ENCODE peak calls at places on chromosomes 6 and 20, in eight cellular contexts. Z is left ventricle myocardium inferior; X is activated CD4-positive, alpha-beta T cell treated with anti-CD3 and anti-CD28 coated beads for 4 hours; H is PC-3; S is hippocampal formation; Q is NCI-H510A treated with DMSO at 0.1 percent for 48 hours; J is posterior cingulate gyrus; A is activated T-helper 9 cell treated with anti-CD3 and anti-CD28 coated beads, Interleukin-2, amount 50 U/mL, for 16 hours. P is an unnamed sample.

GRCh38 chr6:94498099-94498498 is 1078.7 kb upstream of the EPHA7 start:
- DNase-seq in Z (no peak), X (no peak), H (no peak), S (no peak), Q (no peak), J (no peak), A (no peak), P (no peak)

GRCh38 chr6:81747327-81747726 is 5.2 kb downstream of the TENT5A start:
- DNase-seq in Z (no peak), X (no peak), H (no peak), S (no peak), Q (no peak), J (no peak), A (no peak), P (no peak)

GRCh38 chr6:16333580-16333979 is 95.2 kb downstream of the GMPR start:
- DNase-seq in Z (no peak), X (no peak), H (peak), S (no peak), Q (no peak), J (no peak), A (no peak), P (peak)

GRCh38 chr20:13336308-13337089 is 115.4 kb downstream of the ISM1 start:
- DNase-seq in Z (no peak), X (no peak), H (peak), S (no peak), Q (no peak), J (no peak), A (no peak), P (peak)

GRCh38 chr20:39089029-39089428 is 126.9 kb downstream of the DHX35 start:
- DNase-seq in Z (no peak), X (no peak), H (no peak), S (no peak), Q (no peak), J (no peak), A (no peak), P (no peak)

GRCh38 chr6:14513726-14514125 is 396.2 kb downstream of the CD83 start:
- DNase-seq in Z (no peak), X (no peak), H (no peak), S (no peak), Q (no peak), J (no peak), A (no peak), P (no peak)

GRCh38 chr6:156804402-156804801 is 27.2 kb downstream of the ARID1B start:
- DNase-seq in Z (no peak), X (no peak), H (no peak), S (no peak), Q (no peak), J (no peak), A (no peak), P (no peak)

GRCh38 chr20:13119583-13119982 is 101.5 kb upstream of the ISM1 start:
- DNase-seq in Z (no peak), X (peak), H (peak), S (peak), Q (peak), J (no peak), A (no peak), P (peak)

GRCh38 chr20:60104980-60105379 is 146.8 kb downstream of the CDH26 start:
- DNase-seq in Z (no peak), X (no peak), H (no peak), S (no peak), Q (no peak), J (no peak), A (no peak), P (no peak)

GRCh38 chr6:167268683-167269280 is 22.3 kb upstream of the UNC93A start:
- DNase-seq in Z (no peak), X (no peak), H (no peak), S (no peak), Q (no peak), J (no peak), A (no peak), P (no peak)

GRCh38 chr20:37524221-37524700 is 3.2 kb downstream of the NNAT start:
- DNase-seq in Z (no peak), X (no peak), H (no peak), S (no peak), Q (peak), J (no peak), A (no peak), P (no peak)

GRCh38 chr6:15036690-15037245 is 209.1 kb upstream of the JARID2 start:
- DNase-seq in Z (peak), X (no peak), H (no peak), S (peak), Q (peak), J (no peak), A (no peak), P (no peak)

GRCh38 chr6:107611060-107611824 is 121.3 kb downstream of the SOBP start:
- DNase-seq in Z (no peak), X (no peak), H (no peak), S (no peak), Q (no peak), J (no peak), A (no peak), P (no peak)

GRCh38 chr6:52362443-52363221 is 681 bp downstream of the PAQR8 start:
- DNase-seq in Z (peak), X (peak), H (no peak), S (peak), Q (peak), J (peak), A (peak), P (peak)

GRCh38 chr6:34383171-34383631 is 9.3 kb downstream of the NUDT3 start:
- DNase-seq in Z (no peak), X (no peak), H (no peak), S (no peak), Q (no peak), J (peak), A (no peak), P (no peak)

GRCh38 chr20:51178153-51178552 is 155.2 kb upstream of the KCNG1 start:
- DNase-seq in Z (no peak), X (no peak), H (no peak), S (no peak), Q (no peak), J (no peak), A (no peak), P (no peak)

GRCh38 chr20:10357974-10358373 is 76.0 kb downstream of the MKKS start:
- DNase-seq in Z (no peak), X (no peak), H (no peak), S (no peak), Q (no peak), J (no peak), A (no peak), P (peak)

GRCh38 chr6:53326372-53327016 is 22.3 kb downstream of the ELOVL5 start:
- DNase-seq in Z (no peak), X (no peak), H (peak), S (no peak), Q (no peak), J (no peak), A (no peak), P (peak)

GRCh38 chr20:63022501-63022900 is 15.7 kb upstream of the BHLHE23 start:
- DNase-seq in Z (peak), X (no peak), H (no peak), S (no peak), Q (no peak), J (peak), A (no peak), P (no peak)

GRCh38 chr20:45181639-45182038 is 6.9 kb downstream of the PI3 start:
- DNase-seq in Z (no peak), X (no peak), H (peak), S (no peak), Q (no peak), J (no peak), A (no peak), P (no peak)

GRCh38 chr6:2594868-2595267 is 155.9 kb downstream of the MYLK4 start:
- DNase-seq in Z (no peak), X (no peak), H (no peak), S (no peak), Q (no peak), J (no peak), A (no peak), P (no peak)

GRCh38 chr6:88680654-88681053 is 282.8 kb downstream of the RNGTT start:
- DNase-seq in Z (no peak), X (no peak), H (no peak), S (no peak), Q (no peak), J (no peak), A (no peak), P (no peak)

GRCh38 chr20:33038243-33038642 is 6.8 kb downstream of the BPIFB6 start:
- DNase-seq in Z (no peak), X (no peak), H (no peak), S (no peak), Q (no peak), J (no peak), A (no peak), P (no peak)

GRCh38 chr20:54151073-54151436 is 22.7 kb downstream of the CYP24A1 start:
- DNase-seq in Z (no peak), X (no peak), H (no peak), S (no peak), Q (no peak), J (no peak), A (no peak), P (no peak)

GRCh38 chr6:36633915-36634314 is 39.8 kb downstream of the SRSF3 start:
- DNase-seq in Z (peak), X (no peak), H (peak), S (no peak), Q (peak), J (no peak), A (no peak), P (no peak)

GRCh38 chr6:55943329-55943728 is 67.9 kb upstream of the BMP5 start:
- DNase-seq in Z (no peak), X (no peak), H (no peak), S (no peak), Q (no peak), J (no peak), A (no peak), P (no peak)

GRCh38 chr6:28794175-28795002 is 129.4 kb downstream of the TRIM27 start:
- DNase-seq in Z (no peak), X (no peak), H (peak), S (no peak), Q (no peak), J (no peak), A (no peak), P (no peak)

GRCh38 chr20:64228751-64229518 is 26.6 kb upstream of the PCMTD2 start:
- DNase-seq in Z (no peak), X (no peak), H (no peak), S (no peak), Q (no peak), J (peak), A (no peak), P (no peak)

GRCh38 chr6:165746331-165746730 is 83.3 kb upstream of the PDE10A start:
- DNase-seq in Z (no peak), X (no peak), H (no peak), S (peak), Q (no peak), J (no peak), A (no peak), P (no peak)

GRCh38 chr6:1739680-1740079 is 130.0 kb downstream of the FOXC1 start:
- DNase-seq in Z (no peak), X (no peak), H (no peak), S (no peak), Q (no peak), J (no peak), A (no peak), P (no peak)

GRCh38 chr6:111114484-111114883 is 27.2 kb downstream of the SLC16A10 start:
- DNase-seq in Z (no peak), X (no peak), H (no peak), S (no peak), Q (no peak), J (no peak), A (no peak), P (no peak)

GRCh38 chr6:32176476-32177181 is 745 bp upstream of the AGPAT1 start:
- DNase-seq in Z (no peak), X (no peak), H (peak), S (no peak), Q (peak), J (peak), A (no peak), P (peak)

GRCh38 chr6:125157280-125157679 is 3.7 kb downstream of the TPD52L1 start:
- DNase-seq in Z (no peak), X (no peak), H (no peak), S (no peak), Q (no peak), J (no peak), A (no peak), P (no peak)

GRCh38 chr6:32637219-32637880 is at the start of gene HLA-DQA1:
- DNase-seq in Z (no peak), X (no peak), H (peak), S (no peak), Q (no peak), J (no peak), A (no peak), P (no peak)